ENCODE peak calls at places on chromosomes 12 and 14, in nine cellular contexts. One of them, this sample, is unnamed.

GRCh38 chr12:87720967-87721366 is 308.2 kb downstream of the C12orf50 start:
- DNase-seq in choroid plexus epithelial cell: peak
- DNase-seq in HEK293T: no peak
- DNase-seq in T-helper 2 cell: no peak
- DNase-seq in GM23248: no peak
- DNase-seq in adrenal gland: no peak
- DNase-seq in ACHN: no peak
- DNase-seq in GDM1: no peak
- DNase-seq in NCI-H1092: no peak
- DNase-seq in this sample: no peak

GRCh38 chr12:52007158-52007921 is 594 bp downstream of the TAMALIN start:
- DNase-seq in choroid plexus epithelial cell: peak
- DNase-seq in HEK293T: no peak
- DNase-seq in T-helper 2 cell: peak
- DNase-seq in GM23248: peak
- DNase-seq in adrenal gland: no peak
- DNase-seq in ACHN: no peak
- DNase-seq in GDM1: no peak
- DNase-seq in NCI-H1092: no peak
- DNase-seq in this sample: no peak

GRCh38 chr14:75432406-75432805 is 4.6 kb downstream of the JDP2 start:
- DNase-seq in choroid plexus epithelial cell: no peak
- DNase-seq in HEK293T: no peak
- DNase-seq in T-helper 2 cell: no peak
- DNase-seq in GM23248: no peak
- DNase-seq in adrenal gland: no peak
- DNase-seq in ACHN: no peak
- DNase-seq in GDM1: no peak
- DNase-seq in NCI-H1092: no peak
- DNase-seq in this sample: no peak

GRCh38 chr14:70317969-70318634 is 41.4 kb downstream of the COX16 start:
- DNase-seq in choroid plexus epithelial cell: peak
- DNase-seq in HEK293T: peak
- DNase-seq in T-helper 2 cell: no peak
- DNase-seq in GM23248: peak
- DNase-seq in adrenal gland: peak
- DNase-seq in ACHN: peak
- DNase-seq in GDM1: no peak
- DNase-seq in NCI-H1092: peak
- DNase-seq in this sample: peak

GRCh38 chr12:22974865-22975264 is 349.9 kb downstream of the ETNK1 start:
- DNase-seq in choroid plexus epithelial cell: peak
- DNase-seq in HEK293T: no peak
- DNase-seq in T-helper 2 cell: no peak
- DNase-seq in GM23248: peak
- DNase-seq in adrenal gland: no peak
- DNase-seq in ACHN: peak
- DNase-seq in GDM1: no peak
- DNase-seq in NCI-H1092: no peak
- DNase-seq in this sample: peak

GRCh38 chr12:89179983-89180382 is 172.3 kb downstream of the DUSP6 start:
- DNase-seq in choroid plexus epithelial cell: peak
- DNase-seq in HEK293T: no peak
- DNase-seq in T-helper 2 cell: no peak
- DNase-seq in GM23248: peak
- DNase-seq in adrenal gland: peak
- DNase-seq in ACHN: no peak
- DNase-seq in GDM1: no peak
- DNase-seq in NCI-H1092: no peak
- DNase-seq in this sample: peak

GRCh38 chr14:93073833-93074769 is 41.6 kb downstream of the ITPK1 start:
- DNase-seq in choroid plexus epithelial cell: peak
- DNase-seq in HEK293T: no peak
- DNase-seq in T-helper 2 cell: no peak
- DNase-seq in GM23248: peak
- DNase-seq in adrenal gland: no peak
- DNase-seq in ACHN: no peak
- DNase-seq in GDM1: peak
- DNase-seq in NCI-H1092: no peak
- DNase-seq in this sample: no peak

GRCh38 chr12:65162609-65163008 is 6.8 kb upstream of the LEMD3 start:
- DNase-seq in choroid plexus epithelial cell: no peak
- DNase-seq in HEK293T: no peak
- DNase-seq in T-helper 2 cell: no peak
- DNase-seq in GM23248: no peak
- DNase-seq in adrenal gland: no peak
- DNase-seq in ACHN: no peak
- DNase-seq in GDM1: no peak
- DNase-seq in NCI-H1092: no peak
- DNase-seq in this sample: no peak

GRCh38 chr14:58638231-58639205 is 756 bp downstream of the DACT1 start:
- DNase-seq in choroid plexus epithelial cell: peak
- DNase-seq in HEK293T: peak
- DNase-seq in T-helper 2 cell: no peak
- DNase-seq in GM23248: peak
- DNase-seq in adrenal gland: no peak
- DNase-seq in ACHN: peak
- DNase-seq in GDM1: no peak
- DNase-seq in NCI-H1092: no peak
- DNase-seq in this sample: no peak

GRCh38 chr14:97446087-97446486 is 648.9 kb downstream of the VRK1 start:
- DNase-seq in choroid plexus epithelial cell: no peak
- DNase-seq in HEK293T: no peak
- DNase-seq in T-helper 2 cell: no peak
- DNase-seq in GM23248: no peak
- DNase-seq in adrenal gland: no peak
- DNase-seq in ACHN: no peak
- DNase-seq in GDM1: no peak
- DNase-seq in NCI-H1092: no peak
- DNase-seq in this sample: no peak

GRCh38 chr14:104601786-104602185 is 2.8 kb downstream of the TMEM179 start:
- DNase-seq in choroid plexus epithelial cell: no peak
- DNase-seq in HEK293T: no peak
- DNase-seq in T-helper 2 cell: no peak
- DNase-seq in GM23248: peak
- DNase-seq in adrenal gland: no peak
- DNase-seq in ACHN: no peak
- DNase-seq in GDM1: no peak
- DNase-seq in NCI-H1092: no peak
- DNase-seq in this sample: peak

GRCh38 chr14:90349729-90350128 is 18.0 kb upstream of the NRDE2 start:
- DNase-seq in choroid plexus epithelial cell: no peak
- DNase-seq in HEK293T: no peak
- DNase-seq in T-helper 2 cell: no peak
- DNase-seq in GM23248: no peak
- DNase-seq in adrenal gland: no peak
- DNase-seq in ACHN: no peak
- DNase-seq in GDM1: no peak
- DNase-seq in NCI-H1092: no peak
- DNase-seq in this sample: no peak

GRCh38 chr14:64725879-64726584 is 21.8 kb downstream of the PLEKHG3 start:
- DNase-seq in choroid plexus epithelial cell: no peak
- DNase-seq in HEK293T: no peak
- DNase-seq in T-helper 2 cell: no peak
- DNase-seq in GM23248: no peak
- DNase-seq in adrenal gland: no peak
- DNase-seq in ACHN: no peak
- DNase-seq in GDM1: no peak
- DNase-seq in NCI-H1092: no peak
- DNase-seq in this sample: no peak

GRCh38 chr12:102106905-102107304 is 13.0 kb downstream of the NUP37 start:
- DNase-seq in choroid plexus epithelial cell: no peak
- DNase-seq in HEK293T: no peak
- DNase-seq in T-helper 2 cell: no peak
- DNase-seq in GM23248: no peak
- DNase-seq in adrenal gland: no peak
- DNase-seq in ACHN: no peak
- DNase-seq in GDM1: no peak
- DNase-seq in NCI-H1092: no peak
- DNase-seq in this sample: no peak

GRCh38 chr14:99132821-99133562 is 139.0 kb downstream of the BCL11B start:
- DNase-seq in choroid plexus epithelial cell: no peak
- DNase-seq in HEK293T: no peak
- DNase-seq in T-helper 2 cell: no peak
- DNase-seq in GM23248: no peak
- DNase-seq in adrenal gland: no peak
- DNase-seq in ACHN: no peak
- DNase-seq in GDM1: no peak
- DNase-seq in NCI-H1092: no peak
- DNase-seq in this sample: no peak

GRCh38 chr14:64943981-64944520 is 1.5 kb upstream of the GPX2 start:
- DNase-seq in choroid plexus epithelial cell: no peak
- DNase-seq in HEK293T: no peak
- DNase-seq in T-helper 2 cell: no peak
- DNase-seq in GM23248: no peak
- DNase-seq in adrenal gland: peak
- DNase-seq in ACHN: no peak
- DNase-seq in GDM1: no peak
- DNase-seq in NCI-H1092: no peak
- DNase-seq in this sample: no peak

GRCh38 chr14:68780358-68781160 is 12.3 kb downstream of the ZFP36L1 start:
- DNase-seq in choroid plexus epithelial cell: peak
- DNase-seq in HEK293T: no peak
- DNase-seq in T-helper 2 cell: no peak
- DNase-seq in GM23248: peak
- DNase-seq in adrenal gland: no peak
- DNase-seq in ACHN: peak
- DNase-seq in GDM1: peak
- DNase-seq in NCI-H1092: no peak
- DNase-seq in this sample: peak

GRCh38 chr14:71711619-71712018 is 220.6 kb upstream of the RGS6 start:
- DNase-seq in choroid plexus epithelial cell: peak
- DNase-seq in HEK293T: no peak
- DNase-seq in T-helper 2 cell: no peak
- DNase-seq in GM23248: peak
- DNase-seq in adrenal gland: no peak
- DNase-seq in ACHN: no peak
- DNase-seq in GDM1: no peak
- DNase-seq in NCI-H1092: no peak
- DNase-seq in this sample: peak

GRCh38 chr12:52832960-52833905 is 878 bp downstream of the KRT79 start:
- DNase-seq in choroid plexus epithelial cell: no peak
- DNase-seq in HEK293T: no peak
- DNase-seq in T-helper 2 cell: no peak
- DNase-seq in GM23248: no peak
- DNase-seq in adrenal gland: no peak
- DNase-seq in ACHN: no peak
- DNase-seq in GDM1: no peak
- DNase-seq in NCI-H1092: no peak
- DNase-seq in this sample: no peak

GRCh38 chr12:41924111-41924510 is 220.6 kb downstream of the GXYLT1 start:
- DNase-seq in choroid plexus epithelial cell: no peak
- DNase-seq in HEK293T: no peak
- DNase-seq in T-helper 2 cell: no peak
- DNase-seq in GM23248: peak
- DNase-seq in adrenal gland: no peak
- DNase-seq in ACHN: no peak
- DNase-seq in GDM1: no peak
- DNase-seq in NCI-H1092: no peak
- DNase-seq in this sample: no peak

GRCh38 chr12:104702565-104703139 is 245.9 kb downstream of the CHST11 start:
- DNase-seq in choroid plexus epithelial cell: no peak
- DNase-seq in HEK293T: no peak
- DNase-seq in T-helper 2 cell: no peak
- DNase-seq in GM23248: peak
- DNase-seq in adrenal gland: no peak
- DNase-seq in ACHN: no peak
- DNase-seq in GDM1: no peak
- DNase-seq in NCI-H1092: no peak
- DNase-seq in this sample: no peak

GRCh38 chr12:14946162-14946561 is 7.8 kb upstream of the ERP27 start:
- DNase-seq in choroid plexus epithelial cell: peak
- DNase-seq in HEK293T: no peak
- DNase-seq in T-helper 2 cell: no peak
- DNase-seq in GM23248: no peak
- DNase-seq in adrenal gland: no peak
- DNase-seq in ACHN: no peak
- DNase-seq in GDM1: no peak
- DNase-seq in NCI-H1092: no peak
- DNase-seq in this sample: no peak

GRCh38 chr14:73761621-73762355 is 47.6 kb upstream of the PNMA1 start:
- DNase-seq in choroid plexus epithelial cell: no peak
- DNase-seq in HEK293T: no peak
- DNase-seq in T-helper 2 cell: no peak
- DNase-seq in GM23248: peak
- DNase-seq in adrenal gland: no peak
- DNase-seq in ACHN: no peak
- DNase-seq in GDM1: no peak
- DNase-seq in NCI-H1092: no peak
- DNase-seq in this sample: no peak

GRCh38 chr14:102096569-102097188 is 9.8 kb upstream of the HSP90AA1 start:
- DNase-seq in choroid plexus epithelial cell: peak
- DNase-seq in HEK293T: peak
- DNase-seq in T-helper 2 cell: peak
- DNase-seq in GM23248: peak
- DNase-seq in adrenal gland: peak
- DNase-seq in ACHN: peak
- DNase-seq in GDM1: peak
- DNase-seq in NCI-H1092: peak
- DNase-seq in this sample: peak

GRCh38 chr12:130572553-130572952 is 143.5 kb downstream of the RIMBP2 start:
- DNase-seq in choroid plexus epithelial cell: no peak
- DNase-seq in HEK293T: no peak
- DNase-seq in T-helper 2 cell: no peak
- DNase-seq in GM23248: no peak
- DNase-seq in adrenal gland: no peak
- DNase-seq in ACHN: no peak
- DNase-seq in GDM1: no peak
- DNase-seq in NCI-H1092: no peak
- DNase-seq in this sample: no peak

GRCh38 chr12:21697829-21698630 is 40.4 kb upstream of the LDHB start:
- DNase-seq in choroid plexus epithelial cell: peak
- DNase-seq in HEK293T: no peak
- DNase-seq in T-helper 2 cell: no peak
- DNase-seq in GM23248: peak
- DNase-seq in adrenal gland: no peak
- DNase-seq in ACHN: peak
- DNase-seq in GDM1: no peak
- DNase-seq in NCI-H1092: no peak
- DNase-seq in this sample: peak

GRCh38 chr12:113899042-113899843 is 66.9 kb downstream of the RBM19 start:
- DNase-seq in choroid plexus epithelial cell: no peak
- DNase-seq in HEK293T: no peak
- DNase-seq in T-helper 2 cell: no peak
- DNase-seq in GM23248: no peak
- DNase-seq in adrenal gland: no peak
- DNase-seq in ACHN: peak
- DNase-seq in GDM1: no peak
- DNase-seq in NCI-H1092: no peak
- DNase-seq in this sample: no peak

GRCh38 chr12:2552000-2552399 is 242.8 kb upstream of the FKBP4 start:
- DNase-seq in choroid plexus epithelial cell: no peak
- DNase-seq in HEK293T: no peak
- DNase-seq in T-helper 2 cell: no peak
- DNase-seq in GM23248: no peak
- DNase-seq in adrenal gland: no peak
- DNase-seq in ACHN: no peak
- DNase-seq in GDM1: no peak
- DNase-seq in NCI-H1092: no peak
- DNase-seq in this sample: no peak

GRCh38 chr14:43135877-43136411 is 1371.1 kb downstream of the FSCB start:
- DNase-seq in choroid plexus epithelial cell: no peak
- DNase-seq in HEK293T: no peak
- DNase-seq in T-helper 2 cell: no peak
- DNase-seq in GM23248: no peak
- DNase-seq in adrenal gland: no peak
- DNase-seq in ACHN: no peak
- DNase-seq in GDM1: no peak
- DNase-seq in NCI-H1092: no peak
- DNase-seq in this sample: no peak

GRCh38 chr14:73680821-73681220 is 33.4 kb downstream of the PNMA1 start:
- DNase-seq in choroid plexus epithelial cell: no peak
- DNase-seq in HEK293T: no peak
- DNase-seq in T-helper 2 cell: no peak
- DNase-seq in GM23248: no peak
- DNase-seq in adrenal gland: no peak
- DNase-seq in ACHN: no peak
- DNase-seq in GDM1: no peak
- DNase-seq in NCI-H1092: no peak
- DNase-seq in this sample: no peak

This sample was measured in A172.